ENCODE peak calls at places on chromosomes 3 and 15, in four cellular contexts. Z, Q, D and J are unnamed samples.
A peak's percentile ranks its signal among the peaks of the same experiment; 100 is the strongest.

GRCh38 chr15:32818758-32819405 is 101.1 kb downstream of the GREM1 start:
- DNase-seq in Z (no peak), Q (no peak), D (no peak), J (no peak)

GRCh38 chr3:19934098-19934566 is at the start of gene EFHB:
- DNase-seq in D (peak; percentile 67), Z (no peak), Q (no peak), J (no peak)

GRCh38 chr3:16147226-16147625 is 27.3 kb upstream of the GALNT15 start:
- DNase-seq in D (no peak), Z (no peak), Q (no peak), J (no peak)

GRCh38 chr15:58434334-58434888 is 2.6 kb downstream of the LIPC start:
- DNase-seq in Z (no peak), D (no peak), Q (no peak), J (no peak)

GRCh38 chr3:71956716-71957115 is 171.8 kb upstream of the PROK2 start:
- DNase-seq in Q (no peak), D (no peak), Z (no peak), J (no peak)

GRCh38 chr15:36468746-36469145 is 110.7 kb upstream of the CDIN1 start:
- DNase-seq in Z (peak; percentile 75), Q (no peak), D (no peak), J (no peak)

GRCh38 chr3:61315874-61316273 is 64.6 kb upstream of the FHIT start:
- DNase-seq in D (no peak), Z (peak; percentile 5), Q (no peak), J (no peak)

GRCh38 chr3:122784436-122784835 is 9.2 kb downstream of the HSPBAP1 start:
- DNase-seq in Q (no peak), D (no peak), Z (peak; percentile 70), J (no peak)

GRCh38 chr3:150014782-150015181 is 44.1 kb upstream of the PFN2 start:
- DNase-seq in Z (no peak), D (no peak), Q (no peak), J (no peak)

GRCh38 chr15:63601727-63602185 is 4.6 kb downstream of the FBXL22 start:
- DNase-seq in Q (no peak), Z (no peak), D (peak; percentile 80), J (no peak)

GRCh38 chr3:46908294-46908985 is 30.9 kb downstream of the PTH1R start:
- DNase-seq in Q (no peak), Z (no peak), D (peak; percentile 23), J (no peak)

GRCh38 chr3:46396129-46396528 is 10.7 kb downstream of the CCR5AS start:
- DNase-seq in Q (no peak), D (no peak), Z (no peak), J (no peak)

GRCh38 chr3:111668912-111669488 is 73.9 kb upstream of the ZBED2 start:
- DNase-seq in Q (no peak), Z (peak; percentile 45), D (no peak), J (no peak)

GRCh38 chr15:95129589-95129988 is 898.2 kb downstream of the MCTP2 start:
- DNase-seq in D (no peak), Z (no peak), Q (no peak), J (peak; percentile 50)

GRCh38 chr15:45747426-45747825 is 112.6 kb downstream of the SQOR start:
- DNase-seq in D (no peak), Z (no peak), Q (no peak), J (no peak)

GRCh38 chr3:113783980-113784379 is 37.1 kb downstream of the ATP6V1A start:
- DNase-seq in Z (no peak), Q (no peak), D (no peak), J (no peak)

GRCh38 chr15:55267401-55268053 is 22.1 kb downstream of the RAB27A start:
- DNase-seq in D (peak; percentile 60), Q (no peak), Z (no peak), J (peak; percentile 55)

GRCh38 chr3:119359476-119359998 is 65.4 kb downstream of the ARHGAP31 start:
- DNase-seq in Q (no peak), D (no peak), Z (no peak), J (no peak)

GRCh38 chr15:79031821-79032220 is 58.8 kb downstream of the RASGRF1 start:
- DNase-seq in D (no peak), Z (no peak), Q (no peak), J (no peak)

GRCh38 chr3:140050977-140051957 is 116.3 kb downstream of the CLSTN2 start:
- DNase-seq in Z (no peak), D (no peak), Q (peak; percentile 17), J (no peak)

GRCh38 chr3:138461696-138462295 is 27.4 kb downstream of the ESYT3 start:
- DNase-seq in Q (no peak), D (no peak), Z (no peak), J (no peak)

GRCh38 chr3:105152987-105153386 is 213.7 kb upstream of the ALCAM start:
- DNase-seq in Z (no peak), Q (no peak), D (no peak), J (no peak)

GRCh38 chr15:63389902-63390301 is 8.3 kb upstream of the CA12 start:
- DNase-seq in D (peak; percentile 97), Q (no peak), Z (no peak), J (peak; percentile 86)

GRCh38 chr15:84748274-84749110 is at the start of gene ZNF592:
- DNase-seq in Q (peak; percentile 75), D (peak; percentile 93), Z (peak; percentile 93), J (peak; percentile 86)

GRCh38 chr15:40845511-40846284 is 1.9 kb downstream of the SPINT1 start:
- DNase-seq in Q (no peak), D (peak; percentile 80), Z (no peak), J (peak; percentile 84)

GRCh38 chr3:133487204-133487603 is 86.3 kb upstream of the CDV3 start:
- DNase-seq in D (peak; percentile 88), Z (no peak), Q (no peak), J (no peak)

GRCh38 chr3:68424796-68425460 is 507.4 kb downstream of the TAFA4 start:
- DNase-seq in Q (no peak), Z (no peak), D (no peak), J (no peak)

GRCh38 chr3:50655009-50655830 is 19.5 kb upstream of the DOCK3 start:
- DNase-seq in Q (no peak), D (no peak), Z (no peak), J (no peak)

GRCh38 chr3:119497824-119498187 is 541 bp upstream of the TIMMDC1 start:
- DNase-seq in Z (peak; percentile 8), Q (no peak), D (peak; percentile 52), J (no peak)

GRCh38 chr3:15429080-15429479 is 1.7 kb downstream of the EAF1 start:
- DNase-seq in D (no peak), Q (no peak), Z (no peak), J (no peak)

GRCh38 chr3:149783576-149783975 is 8.8 kb downstream of the ANKUB1 start:
- DNase-seq in D (no peak), Q (no peak), Z (peak; percentile 54), J (no peak)

GRCh38 chr3:197171481-197172067 is 126.8 kb downstream of the DLG1 start:
- DNase-seq in Z (no peak), Q (no peak), D (no peak), J (no peak)

GRCh38 chr15:69288531-69289311 is 10.0 kb upstream of the PAQR5 start:
- DNase-seq in D (no peak), Q (no peak), Z (no peak), J (no peak)

GRCh38 chr3:154364849-154365248 is 40.6 kb upstream of the DHX36 start:
- DNase-seq in Z (no peak), Q (no peak), D (no peak), J (no peak)

GRCh38 chr3:10321630-10322354 is 880 bp upstream of the SEC13 start:
- DNase-seq in Q (no peak), Z (no peak), D (no peak), J (no peak)